ENCODE peak calls at places on chromosomes 13 and 19, in four cellular contexts. D is AG04449, Y is OCI-LY7, V is neuronal stem cell. M is an unnamed sample.

GRCh38 chr13:110345701-110346100 is 38.6 kb downstream of the COL4A2 start:
- DNase-seq in D (no peak), V (no peak), Y (no peak), M (no peak)

GRCh38 chr19:1130801-1131717 is 27.3 kb downstream of the GPX4 start:
- DNase-seq in V (no peak), D (no peak), Y (peak), M (no peak)

GRCh38 chr13:76271728-76272232 is 614.4 kb downstream of the KCTD12 start:
- DNase-seq in D (no peak), Y (no peak), V (no peak), M (no peak)

GRCh38 chr13:79943633-79944032 is 397.3 kb downstream of the SPRY2 start:
- DNase-seq in D (no peak), V (no peak), Y (no peak), M (no peak)

GRCh38 chr19:18170714-18171255 is 2.8 kb upstream of the IFI30 start:
- DNase-seq in V (no peak), Y (peak), D (no peak), M (peak)

GRCh38 chr13:19519049-19519448 is 42.3 kb downstream of the TPTE2 start:
- DNase-seq in D (no peak), Y (no peak), V (no peak), M (no peak)

GRCh38 chr19:10270616-10271394 is at the start of gene ICAM1:
- DNase-seq in Y (peak), D (no peak), V (no peak), M (peak)

GRCh38 chr19:10830370-10830769 is 5.6 kb downstream of the TMED1 start:
- DNase-seq in V (no peak), D (no peak), Y (no peak), M (no peak)

GRCh38 chr13:25738342-25738771 is 313.5 kb downstream of the SHISA2 start:
- DNase-seq in Y (peak), D (no peak), V (no peak), M (no peak)

GRCh38 chr13:41905600-41906254 is 55.2 kb downstream of the VWA8 start:
- DNase-seq in V (no peak), Y (peak), D (no peak), M (no peak)

GRCh38 chr19:55206664-55207500 is 2.4 kb downstream of the PTPRH start:
- DNase-seq in Y (no peak), V (peak), D (no peak), M (peak)

GRCh38 chr19:853014-853553 is 981 bp downstream of the ELANE start:
- DNase-seq in D (no peak), V (no peak), Y (no peak), M (no peak)

GRCh38 chr19:39807846-39808364 is 26.1 kb downstream of the DYRK1B start:
- DNase-seq in V (no peak), Y (no peak), D (no peak), M (no peak)

GRCh38 chr13:76991796-76992547 is at the start of gene CLN5:
- DNase-seq in D (peak), V (peak), Y (peak), M (peak)